ENCODE peak calls at places on chromosomes 5 and 9, in ten cellular contexts. N is AG09319, Y is foreskin fibroblast, X is breast epithelium, W is HL-60, D is GM23338, L is choroid plexus epithelial cell, U is fibroblast of pulmonary artery, M is esophagus squamous epithelium, E is tibial nerve. H is an unnamed sample.

GRCh38 chr9:31394040-31394473 is 990.4 kb upstream of the ACO1 start:
- DNase-seq in N (no peak), Y (no peak), X (no peak), W (no peak), D (no peak), L (peak), U (peak), M (no peak), E (no peak), H (no peak)

GRCh38 chr9:77588319-77588937 is 59.7 kb downstream of the GNA14 start:
- DNase-seq in N (peak), Y (peak), X (no peak), W (peak), D (no peak), L (peak), U (peak), M (no peak), E (no peak), H (no peak)

GRCh38 chr9:38671748-38672147 is 48.2 kb downstream of the FAM240B start:
- DNase-seq in N (no peak), Y (no peak), X (no peak), W (no peak), D (no peak), L (no peak), U (no peak), M (no peak), E (no peak), H (no peak)

GRCh38 chr9:74147906-74148305 is 349.2 kb upstream of the RORB start:
- DNase-seq in N (no peak), Y (no peak), X (no peak), W (no peak), D (no peak), L (no peak), U (no peak), M (no peak), E (no peak), H (no peak)

GRCh38 chr5:90000351-90000750 is 409.2 kb downstream of the CETN3 start:
- DNase-seq in N (no peak), Y (no peak), X (no peak), W (no peak), D (peak), L (no peak), U (no peak), M (no peak), E (no peak), H (no peak)

GRCh38 chr5:60540855-60541805 is 158.8 kb downstream of the DEPDC1B start:
- DNase-seq in N (peak), Y (peak), X (no peak), W (no peak), D (peak), L (peak), U (peak), M (no peak), E (no peak), H (no peak)

GRCh38 chr9:83701769-83702168 is 6.0 kb downstream of the UBQLN1 start:
- DNase-seq in N (no peak), Y (peak), X (no peak), W (no peak), D (peak), L (peak), U (peak), M (no peak), E (no peak), H (no peak)

GRCh38 chr9:110744753-110745522 is 76.3 kb downstream of the MUSK start:
- DNase-seq in N (peak), Y (peak), X (no peak), W (no peak), D (no peak), L (peak), U (peak), M (no peak), E (peak), H (no peak)

GRCh38 chr5:113035096-113035495 is 58.5 kb downstream of the DCP2 start:
- DNase-seq in N (no peak), Y (no peak), X (no peak), W (no peak), D (no peak), L (no peak), U (no peak), M (no peak), E (no peak), H (no peak)

GRCh38 chr9:133384736-133385321 is 8.7 kb downstream of the STKLD1 start:
- DNase-seq in N (no peak), Y (no peak), X (no peak), W (no peak), D (no peak), L (no peak), U (no peak), M (no peak), E (no peak), H (no peak)

GRCh38 chr9:106622148-106622547 is 240.8 kb upstream of the ZNF462 start:
- DNase-seq in N (no peak), Y (no peak), X (no peak), W (no peak), D (no peak), L (no peak), U (no peak), M (no peak), E (no peak), H (no peak)

GRCh38 chr5:178261666-178262600 is 29.3 kb upstream of the PHYKPL start:
- DNase-seq in N (no peak), Y (no peak), X (no peak), W (no peak), D (no peak), L (no peak), U (no peak), M (no peak), E (no peak), H (no peak)

GRCh38 chr9:134558124-134558805 is 83.3 kb upstream of the COL5A1 start:
- DNase-seq in N (no peak), Y (no peak), X (no peak), W (no peak), D (no peak), L (no peak), U (no peak), M (no peak), E (no peak), H (peak)

GRCh38 chr9:131020388-131020787 is 11.4 kb downstream of the LAMC3 start:
- DNase-seq in N (no peak), Y (peak), X (no peak), W (no peak), D (no peak), L (peak), U (peak), M (no peak), E (no peak), H (no peak)

GRCh38 chr5:65474129-65474711 is 7.5 kb downstream of the ADAMTS6 start:
- DNase-seq in N (no peak), Y (no peak), X (no peak), W (no peak), D (no peak), L (peak), U (peak), M (no peak), E (no peak), H (no peak)

GRCh38 chr5:40700116-40700822 is 20.6 kb downstream of the PTGER4 start:
- DNase-seq in N (no peak), Y (no peak), X (no peak), W (no peak), D (no peak), L (no peak), U (no peak), M (no peak), E (no peak), H (no peak)

GRCh38 chr9:77554706-77555105 is 93.4 kb downstream of the GNA14 start:
- DNase-seq in N (no peak), Y (no peak), X (no peak), W (no peak), D (no peak), L (no peak), U (peak), M (no peak), E (no peak), H (no peak)

GRCh38 chr5:126339215-126339805 is 83.9 kb upstream of the GRAMD2B start:
- DNase-seq in N (peak), Y (peak), X (peak), W (peak), D (peak), L (peak), U (peak), M (no peak), E (peak), H (no peak)

GRCh38 chr9:129574911-129575574 is 45.9 kb downstream of the C9orf50 start:
- DNase-seq in N (no peak), Y (peak), X (no peak), W (no peak), D (no peak), L (peak), U (no peak), M (no peak), E (no peak), H (peak)

GRCh38 chr9:135221951-135222631 is 134.6 kb downstream of the OLFM1 start:
- DNase-seq in N (no peak), Y (no peak), X (no peak), W (no peak), D (peak), L (no peak), U (no peak), M (no peak), E (no peak), H (no peak)

GRCh38 chr5:115179959-115180709 is 10.4 kb upstream of the TRIM36 start:
- DNase-seq in N (no peak), Y (no peak), X (no peak), W (peak), D (peak), L (peak), U (peak), M (no peak), E (no peak), H (no peak)

GRCh38 chr9:82923410-82924242 is 139.3 kb downstream of the RASEF start:
- DNase-seq in N (no peak), Y (no peak), X (no peak), W (no peak), D (no peak), L (peak), U (no peak), M (no peak), E (no peak), H (no peak)

GRCh38 chr5:1515921-1516571 is 7.7 kb downstream of the LPCAT1 start:
- DNase-seq in N (no peak), Y (no peak), X (no peak), W (no peak), D (no peak), L (peak), U (no peak), M (no peak), E (no peak), H (peak)

GRCh38 chr9:94554078-94554438 is 825 bp upstream of the PCAT7 start:
- DNase-seq in N (no peak), Y (no peak), X (no peak), W (no peak), D (no peak), L (no peak), U (no peak), M (no peak), E (no peak), H (no peak)

GRCh38 chr5:120779674-120780073 is 315.6 kb downstream of the PRR16 start:
- DNase-seq in N (no peak), Y (no peak), X (no peak), W (no peak), D (no peak), L (no peak), U (no peak), M (no peak), E (no peak), H (no peak)

GRCh38 chr5:39513236-39513635 is 88.5 kb upstream of the DAB2 start:
- DNase-seq in N (no peak), Y (no peak), X (no peak), W (no peak), D (no peak), L (no peak), U (no peak), M (no peak), E (no peak), H (no peak)

GRCh38 chr9:93254061-93254481 is 70.1 kb downstream of the WNK2 start:
- DNase-seq in N (no peak), Y (no peak), X (no peak), W (no peak), D (no peak), L (no peak), U (no peak), M (no peak), E (no peak), H (peak)

GRCh38 chr5:89036166-89036565 is 153.2 kb upstream of the MEF2C start:
- DNase-seq in N (no peak), Y (no peak), X (no peak), W (no peak), D (no peak), L (peak), U (no peak), M (no peak), E (no peak), H (no peak)

GRCh38 chr5:50559955-50560354 is 106.5 kb upstream of the PARP8 start:
- DNase-seq in N (no peak), Y (no peak), X (no peak), W (no peak), D (no peak), L (no peak), U (no peak), M (no peak), E (no peak), H (no peak)

GRCh38 chr5:149930754-149931574 is 13.6 kb downstream of the PDE6A start:
- DNase-seq in N (no peak), Y (no peak), X (no peak), W (no peak), D (no peak), L (no peak), U (no peak), M (no peak), E (no peak), H (no peak)

GRCh38 chr5:68012429-68012828 is 203.1 kb upstream of the PIK3R1 start:
- DNase-seq in N (no peak), Y (no peak), X (no peak), W (no peak), D (no peak), L (peak), U (peak), M (no peak), E (no peak), H (no peak)

GRCh38 chr5:139795074-139796001 is at the start of gene PSD2:
- DNase-seq in N (no peak), Y (no peak), X (no peak), W (no peak), D (peak), L (no peak), U (no peak), M (no peak), E (no peak), H (no peak)

GRCh38 chr9:3138236-3139229 is 294.6 kb upstream of the PUM3 start:
- DNase-seq in N (no peak), Y (no peak), X (no peak), W (no peak), D (no peak), L (peak), U (no peak), M (no peak), E (no peak), H (no peak)

GRCh38 chr9:33170464-33171156 is 3.5 kb upstream of the B4GALT1 start:
- DNase-seq in N (no peak), Y (no peak), X (peak), W (peak), D (peak), L (peak), U (no peak), M (no peak), E (peak), H (peak)

GRCh38 chr9:98708103-98708932 is 417 bp downstream of the GABBR2 start:
- DNase-seq in N (no peak), Y (no peak), X (no peak), W (no peak), D (peak), L (no peak), U (no peak), M (no peak), E (no peak), H (no peak)

GRCh38 chr9:128714586-128715435 is 9.1 kb downstream of the ZDHHC12 start:
- DNase-seq in N (no peak), Y (no peak), X (no peak), W (no peak), D (no peak), L (no peak), U (no peak), M (no peak), E (no peak), H (peak)

GRCh38 chr9:137982132-137982666 is 104.6 kb downstream of the CACNA1B start:
- DNase-seq in N (no peak), Y (peak), X (no peak), W (no peak), D (no peak), L (peak), U (no peak), M (no peak), E (no peak), H (no peak)

GRCh38 chr5:139210585-139210984 is 12.4 kb upstream of the SIL1 start:
- DNase-seq in N (no peak), Y (no peak), X (no peak), W (no peak), D (peak), L (no peak), U (no peak), M (no peak), E (no peak), H (no peak)

GRCh38 chr9:92735907-92736600 is 28.6 kb downstream of the BICD2 start:
- DNase-seq in N (no peak), Y (no peak), X (no peak), W (no peak), D (no peak), L (no peak), U (no peak), M (no peak), E (no peak), H (no peak)

DNA sequence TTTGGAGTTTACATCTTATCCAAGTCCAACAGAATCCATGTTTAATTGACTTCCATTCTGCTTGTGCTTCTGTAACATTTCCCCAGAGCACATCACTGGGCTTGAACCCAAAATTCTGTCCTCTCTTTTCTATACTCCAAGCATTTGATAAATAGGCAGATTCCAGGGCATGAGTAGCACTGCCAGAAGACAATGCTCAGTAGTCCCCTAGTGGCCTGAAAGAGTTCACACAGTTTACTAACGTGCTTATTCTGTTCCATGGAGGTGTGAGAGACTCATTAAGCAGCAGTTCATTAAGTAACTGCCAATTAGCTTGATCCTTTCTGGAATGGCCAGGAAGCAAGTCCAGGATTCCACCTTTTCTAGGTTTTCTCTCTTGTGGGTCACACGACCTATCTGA is 9.4 kb upstream of the GABRA6 start:
- DNase-seq in N (no peak), Y (no peak), X (no peak), W (peak), D (peak), L (no peak), U (no peak), M (no peak), E (no peak), H (no peak)
- TF ChIP-seq CTCF in N (no peak), Y (no peak), X (no peak), W (no peak), D (peak), L (no peak), U (no peak), M (no peak), E (no peak), H (no peak)

GRCh38 chr9:29211681-29212589 is 1638.7 kb upstream of the C9orf72 start:
- DNase-seq in N (no peak), Y (peak), X (no peak), W (no peak), D (peak), L (peak), U (peak), M (no peak), E (no peak), H (no peak)
- TF ChIP-seq CTCF in N (peak), Y (peak), X (peak), W (no peak), D (peak), L (peak), U (peak), M (peak), E (peak), H (peak)

DNA sequence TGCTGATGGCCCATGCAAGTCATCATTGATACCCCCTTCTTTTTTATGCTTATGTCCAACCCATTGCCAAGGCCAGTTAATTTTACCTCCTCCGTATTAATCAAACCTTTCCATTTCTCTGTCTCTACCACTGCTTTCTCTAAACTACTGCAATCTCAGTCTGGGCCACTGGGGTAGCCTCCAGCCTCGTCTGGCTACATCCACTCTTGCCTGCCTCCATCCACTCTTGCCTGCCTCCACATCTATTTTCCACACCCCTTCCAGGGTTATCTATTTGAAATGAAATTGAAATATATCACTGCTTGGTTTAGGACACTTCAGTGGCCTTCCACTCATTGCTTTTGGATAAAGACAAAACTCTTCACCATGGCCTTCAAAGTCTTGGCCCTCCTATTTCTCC is 425.3 kb upstream of the CLINT1 start:
- DNase-seq in N (no peak), Y (no peak), X (no peak), W (no peak), D (peak), L (no peak), U (no peak), M (no peak), E (no peak), H (no peak)
- TF ChIP-seq CTCF in N (no peak), Y (no peak), X (no peak), W (no peak), D (no peak), L (peak), U (no peak), M (no peak), E (no peak), H (no peak)

GRCh38 chr5:14407746-14408175 is 173.8 kb upstream of the OTULINL start:
- DNase-seq in N (no peak), Y (no peak), X (peak), W (no peak), D (no peak), L (peak), U (peak), M (no peak), E (peak), H (no peak)

GRCh38 chr5:14407051-14407450 is 174.5 kb upstream of the OTULINL start:
- DNase-seq in N (no peak), Y (no peak), X (no peak), W (no peak), D (no peak), L (no peak), U (no peak), M (no peak), E (no peak), H (no peak)

GRCh38 chr5:14406554-14406849 is 175.1 kb upstream of the OTULINL start:
- DNase-seq in N (no peak), Y (peak), X (no peak), W (no peak), D (no peak), L (peak), U (peak), M (no peak), E (no peak), H (no peak)

GRCh38 chr5:14405706-14406553 is 175.7 kb upstream of the OTULINL start:
- DNase-seq in N (no peak), Y (no peak), X (no peak), W (no peak), D (no peak), L (no peak), U (peak), M (no peak), E (no peak), H (no peak)

GRCh38 chr5:14405267-14405666 is 176.3 kb upstream of the OTULINL start:
- DNase-seq in N (no peak), Y (no peak), X (no peak), W (no peak), D (peak), L (no peak), U (no peak), M (no peak), E (no peak), H (no peak)
- TF ChIP-seq CTCF in N (no peak), Y (peak), X (no peak), W (no peak), D (peak), L (peak), U (peak), M (no peak), E (no peak), H (no peak)

GRCh38 chr9:89738137-89738932 is 133.5 kb downstream of the GADD45G start:
- DNase-seq in N (no peak), Y (no peak), X (no peak), W (no peak), D (peak), L (no peak), U (no peak), M (no peak), E (no peak), H (no peak)
- TF ChIP-seq CTCF in N (no peak), Y (no peak), X (no peak), W (no peak), D (peak), L (no peak), U (no peak), M (no peak), E (no peak), H (no peak)

H was measured in CD14-positive monocyte.